ENCODE peak calls at places on chromosomes 16 and 17, in four cellular contexts. One of them, this sample, is unnamed.

GRCh38 chr17:48244121-48244711 is 136.7 kb downstream of the SNX11 start:
- DNase-seq in WTC11: no peak
- DNase-seq in HEK293T: no peak
- DNase-seq in K562: no peak
- DNase-seq in this sample: no peak

GRCh38 chr16:85157372-85157771 is 45.1 kb upstream of the CIBAR2 start:
- DNase-seq in WTC11: no peak
- DNase-seq in HEK293T: no peak
- DNase-seq in K562: no peak
- DNase-seq in this sample: no peak

GRCh38 chr16:89341697-89342694 is 124.5 kb downstream of the ZNF778 start:
- DNase-seq in WTC11: no peak
- DNase-seq in HEK293T: no peak
- DNase-seq in K562: no peak
- DNase-seq in this sample: no peak

GRCh38 chr17:48490391-48491026 is 40.3 kb downstream of the HOXB1 start:
- DNase-seq in WTC11: no peak
- DNase-seq in HEK293T: no peak
- DNase-seq in K562: no peak
- DNase-seq in this sample: no peak

GRCh38 chr17:47831934-47832327 is 461 bp downstream of the LRRC46 start:
- DNase-seq in WTC11: no peak
- DNase-seq in HEK293T: no peak
- DNase-seq in K562: no peak
- DNase-seq in this sample: no peak

GRCh38 chr16:4313563-4314531 is 2.0 kb upstream of the GLIS2 start:
- DNase-seq in WTC11: peak
- DNase-seq in HEK293T: peak
- DNase-seq in K562: peak
- DNase-seq in this sample: peak

GRCh38 chr16:67246081-67246944 is 968 bp downstream of the FHOD1 start:
- DNase-seq in WTC11: peak
- DNase-seq in HEK293T: peak
- DNase-seq in K562: peak
- DNase-seq in this sample: peak

GRCh38 chr17:29949708-29950107 is 8.3 kb downstream of the EFCAB5 start:
- DNase-seq in WTC11: no peak
- DNase-seq in HEK293T: no peak
- DNase-seq in K562: no peak
- DNase-seq in this sample: no peak

GRCh38 chr16:85416267-85417109 is 196.6 kb upstream of the GSE1 start:
- DNase-seq in WTC11: peak
- DNase-seq in HEK293T: peak
- DNase-seq in K562: peak
- DNase-seq in this sample: peak

GRCh38 chr17:21199311-21199710 is 14.7 kb downstream of the TMEM11 start:
- DNase-seq in WTC11: peak
- DNase-seq in HEK293T: no peak
- DNase-seq in K562: no peak
- DNase-seq in this sample: no peak

GRCh38 chr17:21125862-21126261 is 902 bp upstream of the DHRS7B start:
- DNase-seq in WTC11: no peak
- DNase-seq in HEK293T: no peak
- DNase-seq in K562: no peak
- DNase-seq in this sample: no peak

DNA sequence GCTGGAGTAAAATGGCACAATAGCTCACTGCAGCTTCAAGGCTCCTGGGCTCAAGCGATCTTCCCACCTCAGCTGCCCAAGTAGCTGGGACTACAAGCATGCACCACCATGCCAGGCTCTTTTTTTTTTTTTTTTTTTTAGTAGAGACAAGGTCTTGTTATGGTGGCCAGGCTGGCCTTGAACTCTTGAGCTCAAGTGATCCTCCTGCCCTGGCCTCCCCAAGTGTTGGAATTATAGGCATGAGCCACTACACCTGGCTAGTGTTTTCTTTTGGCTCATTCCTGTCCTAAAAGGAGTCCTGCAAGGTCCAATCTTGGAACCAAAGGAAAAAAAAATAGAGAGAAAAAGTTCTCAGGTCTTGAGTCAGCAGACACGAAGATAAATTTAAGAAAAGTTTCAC is 30.8 kb downstream of the PKD1L3 start:
- DNase-seq in WTC11: no peak
- DNase-seq in HEK293T: no peak
- DNase-seq in K562: no peak
- DNase-seq in this sample: no peak
- TF ChIP-seq ELF4 in WTC11: no peak
- TF ChIP-seq ELF4 in HEK293T: no peak
- TF ChIP-seq ELF4 in K562: no peak
- TF ChIP-seq ELF4 in this sample: no peak

GRCh38 chr17:73465130-73465529 is 153.3 kb upstream of the CDC42EP4 start:
- DNase-seq in WTC11: no peak
- DNase-seq in HEK293T: no peak
- DNase-seq in K562: no peak
- DNase-seq in this sample: no peak

GRCh38 chr17:73464447-73464846 is 152.6 kb upstream of the CDC42EP4 start:
- DNase-seq in WTC11: no peak
- DNase-seq in HEK293T: no peak
- DNase-seq in K562: no peak
- DNase-seq in this sample: no peak

GRCh38 chr17:73467651-73468050 is 155.8 kb upstream of the CDC42EP4 start:
- DNase-seq in WTC11: no peak
- DNase-seq in HEK293T: no peak
- DNase-seq in K562: no peak
- DNase-seq in this sample: no peak

GRCh38 chr17:73466704-73467433 is 155.1 kb upstream of the CDC42EP4 start:
- DNase-seq in WTC11: no peak
- DNase-seq in HEK293T: no peak
- DNase-seq in K562: peak
- DNase-seq in this sample: peak

GRCh38 chr17:73465851-73466250 is 154.1 kb upstream of the CDC42EP4 start:
- DNase-seq in WTC11: no peak
- DNase-seq in HEK293T: no peak
- DNase-seq in K562: no peak
- DNase-seq in this sample: no peak
- TF ChIP-seq ELF4 in WTC11: no peak
- TF ChIP-seq ELF4 in HEK293T: no peak
- TF ChIP-seq ELF4 in K562: no peak
- TF ChIP-seq ELF4 in this sample: no peak

GRCh38 chr17:17729620-17730249 is 48.5 kb downstream of the RAI1 start:
- DNase-seq in WTC11: peak
- DNase-seq in HEK293T: peak
- DNase-seq in K562: peak
- DNase-seq in this sample: peak
- TF ChIP-seq ELF4 in WTC11: no peak
- TF ChIP-seq ELF4 in HEK293T: no peak
- TF ChIP-seq ELF4 in K562: no peak
- TF ChIP-seq ELF4 in this sample: no peak

DNA sequence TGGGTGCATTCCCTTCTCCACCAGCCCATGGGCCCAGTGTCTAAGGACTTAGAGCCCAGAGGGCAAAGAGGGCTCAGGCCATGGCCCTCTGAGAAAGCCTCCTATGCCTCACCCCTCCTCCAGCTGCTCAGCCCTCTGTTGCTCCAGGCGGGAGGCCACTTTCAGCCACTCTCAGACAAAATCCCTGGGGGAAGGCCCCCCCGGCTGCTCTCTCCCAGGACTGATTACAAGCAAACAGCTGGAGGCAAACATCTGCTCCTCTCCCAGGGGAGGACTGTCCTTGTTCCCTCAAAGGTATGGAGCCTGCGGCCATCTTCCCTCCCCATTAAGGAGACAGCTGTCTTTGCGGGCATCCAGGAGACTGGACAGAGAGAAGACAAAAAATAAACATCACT is 54.9 kb upstream of the DLX4 start:
- DNase-seq in WTC11: no peak
- DNase-seq in HEK293T: no peak
- DNase-seq in K562: no peak
- DNase-seq in this sample: no peak
- TF ChIP-seq ELF4 in WTC11: no peak
- TF ChIP-seq ELF4 in HEK293T: no peak
- TF ChIP-seq ELF4 in K562: no peak
- TF ChIP-seq ELF4 in this sample: no peak

DNA sequence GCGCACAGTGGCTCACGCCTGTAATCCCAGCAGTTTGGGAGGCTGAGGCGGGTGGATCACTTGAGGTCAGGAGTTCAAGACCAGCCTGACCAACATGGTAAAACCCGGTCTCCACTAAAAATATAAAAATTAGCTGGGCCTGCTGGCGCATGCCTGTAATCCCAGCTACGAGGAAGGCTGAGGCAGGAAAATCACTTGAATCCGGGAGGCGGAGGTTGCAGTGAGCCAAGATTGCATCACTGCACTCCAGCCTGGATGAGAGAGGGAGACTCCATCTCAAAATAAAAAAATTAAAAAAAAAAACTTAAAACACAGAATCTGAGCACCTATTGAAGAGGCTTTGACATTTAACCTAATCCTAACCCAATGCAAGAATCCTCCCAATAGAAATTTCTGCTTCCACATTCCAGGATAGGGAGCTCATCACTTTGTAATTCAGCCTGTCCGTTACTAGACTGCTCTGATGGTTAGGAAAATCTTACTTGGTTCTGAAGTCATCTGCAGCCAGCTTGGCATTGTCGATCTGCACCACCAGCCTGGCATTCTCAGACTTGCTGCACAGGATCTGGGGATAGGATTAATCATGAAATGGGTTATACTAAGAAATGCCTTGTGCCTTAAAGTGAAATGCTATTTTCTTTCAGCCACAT is 2.1 kb downstream of the KRT33B start:
- DNase-seq in WTC11: no peak
- DNase-seq in HEK293T: no peak
- DNase-seq in K562: no peak
- DNase-seq in this sample: no peak
- TF ChIP-seq ELF4 in WTC11: no peak
- TF ChIP-seq ELF4 in HEK293T: no peak
- TF ChIP-seq ELF4 in K562: no peak
- TF ChIP-seq ELF4 in this sample: no peak

DNA sequence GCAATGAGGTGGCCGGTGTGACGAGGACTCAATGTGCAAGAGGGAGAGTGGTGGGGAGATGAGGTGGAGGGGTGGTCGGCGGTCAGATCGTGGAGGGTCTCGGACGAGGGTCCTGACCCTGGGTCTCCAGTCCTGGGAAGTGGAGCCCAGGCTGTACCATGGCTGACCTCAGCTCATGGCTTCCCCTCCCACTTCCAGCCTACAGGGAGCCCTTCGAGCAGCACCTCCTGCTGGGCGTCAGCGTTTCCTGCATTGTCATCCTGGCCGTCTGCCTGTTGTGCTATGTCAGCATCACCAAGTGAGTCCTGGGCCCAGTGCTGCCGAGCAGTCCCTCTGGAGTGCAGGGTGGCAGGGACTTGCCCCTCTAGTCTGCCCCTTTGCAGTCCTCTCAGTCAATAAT is 41.8 kb downstream of the IL4R start:
- DNase-seq in WTC11: peak
- DNase-seq in HEK293T: peak
- DNase-seq in K562: peak
- DNase-seq in this sample: peak
- TF ChIP-seq ELF4 in WTC11: no peak
- TF ChIP-seq ELF4 in HEK293T: no peak
- TF ChIP-seq ELF4 in K562: no peak
- TF ChIP-seq ELF4 in this sample: no peak

GRCh38 chr17:44184212-44184810 is 2.5 kb upstream of the TMUB2 start:
- DNase-seq in WTC11: no peak
- DNase-seq in HEK293T: no peak
- DNase-seq in K562: no peak
- DNase-seq in this sample: no peak

GRCh38 chr17:44190496-44190895 is 3.7 kb downstream of the TMUB2 start:
- DNase-seq in WTC11: no peak
- DNase-seq in HEK293T: no peak
- DNase-seq in K562: no peak
- DNase-seq in this sample: no peak

GRCh38 chr17:44188757-44189403 is 2.1 kb downstream of the TMUB2 start:
- DNase-seq in WTC11: no peak
- DNase-seq in HEK293T: no peak
- DNase-seq in K562: no peak
- DNase-seq in this sample: no peak

GRCh38 chr17:44186307-44187130 is at the start of gene TMUB2:
- DNase-seq in WTC11: peak
- DNase-seq in HEK293T: peak
- DNase-seq in K562: peak
- DNase-seq in this sample: peak

DNA sequence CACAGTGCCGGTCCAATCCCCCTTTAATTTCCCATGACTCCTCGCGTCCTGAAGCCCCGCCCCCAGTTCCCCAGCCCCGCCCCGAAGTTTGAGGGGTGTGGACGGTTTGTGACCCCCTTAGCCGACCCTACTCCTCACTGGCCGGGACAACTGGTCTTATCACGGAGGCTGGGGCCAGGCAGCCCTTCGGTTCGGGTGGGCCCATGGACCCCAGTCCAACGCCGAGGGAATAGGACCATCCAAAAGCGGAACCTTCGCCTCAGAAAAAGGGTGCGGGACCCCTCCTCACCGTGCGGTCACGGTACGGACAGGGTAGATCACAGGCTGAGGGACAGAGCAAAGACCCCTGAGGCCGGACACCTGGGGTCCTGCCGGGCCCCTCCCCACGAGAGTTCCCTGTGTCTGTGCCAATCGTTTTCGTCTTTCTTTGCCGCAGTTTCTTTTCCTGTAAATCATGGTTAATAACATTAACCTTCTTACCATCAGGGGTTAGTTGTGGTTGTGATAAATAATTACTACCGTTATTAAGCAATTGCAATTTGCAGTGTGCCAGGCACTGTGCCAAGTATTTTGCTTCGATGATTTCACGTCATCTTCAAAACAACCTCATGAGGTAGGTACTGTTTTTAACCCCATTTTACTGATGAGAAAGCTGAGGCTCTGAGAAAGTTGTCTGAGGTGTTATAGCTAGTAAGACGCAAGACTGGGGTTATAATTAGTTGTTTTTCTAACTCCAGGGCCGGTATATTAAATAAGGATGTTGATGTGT is 543 bp downstream of the TMUB2 start:
- DNase-seq in WTC11: no peak
- DNase-seq in HEK293T: no peak
- DNase-seq in K562: peak
- DNase-seq in this sample: no peak
- TF ChIP-seq ELF4 in WTC11: no peak
- TF ChIP-seq ELF4 in HEK293T: no peak
- TF ChIP-seq ELF4 in K562: no peak
- TF ChIP-seq ELF4 in this sample: no peak

GRCh38 chr17:73974536-73974935 is 228.9 kb upstream of the RPL38 start:
- DNase-seq in WTC11: no peak
- DNase-seq in HEK293T: no peak
- DNase-seq in K562: no peak
- DNase-seq in this sample: no peak

GRCh38 chr17:73976147-73976546 is 227.3 kb upstream of the RPL38 start:
- DNase-seq in WTC11: no peak
- DNase-seq in HEK293T: no peak
- DNase-seq in K562: no peak
- DNase-seq in this sample: no peak

GRCh38 chr17:73980517-73980916 is 223.0 kb upstream of the RPL38 start:
- DNase-seq in WTC11: no peak
- DNase-seq in HEK293T: no peak
- DNase-seq in K562: no peak
- DNase-seq in this sample: no peak

GRCh38 chr17:73973881-73974409 is 229.5 kb upstream of the RPL38 start:
- DNase-seq in WTC11: no peak
- DNase-seq in HEK293T: no peak
- DNase-seq in K562: no peak
- DNase-seq in this sample: no peak

GRCh38 chr17:73976676-73977521 is 226.6 kb upstream of the RPL38 start:
- DNase-seq in WTC11: no peak
- DNase-seq in HEK293T: no peak
- DNase-seq in K562: peak
- DNase-seq in this sample: no peak
- TF ChIP-seq ELF4 in WTC11: no peak
- TF ChIP-seq ELF4 in HEK293T: no peak
- TF ChIP-seq ELF4 in K562: no peak
- TF ChIP-seq ELF4 in this sample: no peak